ENCODE peak calls at places on chromosome 12, in six cellular contexts. V is K562, I is HepG2, W is H1, L is GM12878, H is SK-N-SH. Q is an unnamed sample.

GRCh38 chr12:25427328-25428249 is 125.5 kb downstream of the LMNTD1 start:
- DNase-seq in H (no peak), I (no peak), L (no peak), W (no peak), V (no peak), Q (no peak)

GRCh38 chr12:6216581-6216980 is 16.4 kb downstream of the CD9 start:
- DNase-seq in H (no peak), V (no peak), W (no peak), I (no peak), L (no peak), Q (no peak)

GRCh38 chr12:98355322-98355721 is 160.1 kb upstream of the TMPO start:
- DNase-seq in I (no peak), V (no peak), L (no peak), W (no peak), H (no peak), Q (no peak)

GRCh38 chr12:128069359-128069997 is 197.5 kb upstream of the TMEM132C start:
- DNase-seq in W (peak), H (peak), L (no peak), I (peak), V (peak), Q (peak)

GRCh38 chr12:67237231-67237630 is 31.9 kb upstream of the CAND1 start:
- DNase-seq in H (no peak), L (no peak), W (no peak), I (peak), V (no peak), Q (no peak)

GRCh38 chr12:124563401-124563800 is 4.0 kb downstream of the NCOR2 start:
- DNase-seq in W (no peak), I (no peak), V (no peak), L (no peak), H (no peak), Q (no peak)

GRCh38 chr12:67477682-67478265 is 170.8 kb upstream of the DYRK2 start:
- DNase-seq in I (no peak), H (no peak), L (no peak), W (no peak), V (no peak), Q (no peak)

GRCh38 chr12:114680498-114681148 is 3.4 kb downstream of the TBX3 start:
- DNase-seq in H (no peak), I (no peak), L (no peak), W (no peak), V (no peak), Q (no peak)

GRCh38 chr12:2268478-2269286 is 215.9 kb downstream of the CACNA1C start:
- DNase-seq in V (no peak), I (no peak), L (no peak), W (no peak), H (no peak), Q (no peak)

GRCh38 chr12:69987453-69988102 is 162.6 kb downstream of the MYRFL start:
- DNase-seq in V (no peak), I (peak), L (no peak), H (no peak), W (no peak), Q (peak)

GRCh38 chr12:45379261-45379660 is 163.4 kb downstream of the ANO6 start:
- DNase-seq in L (no peak), V (peak), H (no peak), I (no peak), W (no peak), Q (peak)

GRCh38 chr12:105107176-105107496 is 395 bp upstream of the WASHC4 start:
- DNase-seq in V (no peak), W (no peak), L (no peak), I (no peak), H (peak), Q (peak)

GRCh38 chr12:20404576-20405346 is 36.4 kb downstream of the PDE3A start:
- DNase-seq in I (no peak), H (peak), W (no peak), L (no peak), V (no peak), Q (no peak)

GRCh38 chr12:70719672-70720420 is 82.6 kb upstream of the PTPRB start:
- DNase-seq in H (peak), V (peak), I (peak), W (peak), L (no peak), Q (no peak)

GRCh38 chr12:63876980-63877379 is 32.5 kb downstream of the SRGAP1 start:
- DNase-seq in H (no peak), W (no peak), I (no peak), L (no peak), V (no peak), Q (no peak)

GRCh38 chr12:2856901-2857495 is at the start of gene TEX52:
- DNase-seq in H (no peak), I (peak), L (no peak), W (peak), V (no peak), Q (no peak)

GRCh38 chr12:1781770-1782169 is 38.6 kb upstream of the LRTM2 start:
- DNase-seq in L (no peak), W (no peak), V (peak), H (no peak), I (peak), Q (no peak)

GRCh38 chr12:457676-458075 is 2.1 kb upstream of the B4GALNT3 start:
- DNase-seq in V (no peak), H (no peak), W (no peak), L (no peak), I (no peak), Q (no peak)

GRCh38 chr12:108525681-108526080 is 10.6 kb downstream of the FICD start:
- DNase-seq in L (no peak), I (no peak), V (no peak), W (no peak), H (no peak), Q (no peak)

GRCh38 chr12:52010692-52011601 is 4.2 kb downstream of the TAMALIN start:
- DNase-seq in H (peak), I (peak), W (no peak), L (no peak), V (peak), Q (no peak)

GRCh38 chr12:57603758-57604453 is 718 bp upstream of the DTX3 start:
- DNase-seq in L (no peak), I (no peak), W (peak), H (no peak), V (no peak), Q (no peak)

GRCh38 chr12:50132505-50133135 is 20.6 kb downstream of the COX14 start:
- DNase-seq in I (peak), L (no peak), W (no peak), H (peak), V (peak), Q (no peak)

GRCh38 chr12:80157640-80158039 is 58.3 kb downstream of the OTOGL start:
- DNase-seq in V (no peak), H (no peak), I (no peak), W (no peak), L (no peak), Q (no peak)

GRCh38 chr12:15982471-15982870 is 71.3 kb downstream of the DERA start:
- DNase-seq in I (no peak), V (no peak), W (no peak), H (peak), L (no peak), Q (no peak)

GRCh38 chr12:108939594-108939993 is 59.7 kb downstream of the DAO start:
- DNase-seq in I (peak), H (no peak), V (peak), W (no peak), L (peak), Q (peak)

GRCh38 chr12:104866286-104866685 is 91.8 kb downstream of the SLC41A2 start:
- DNase-seq in V (no peak), L (no peak), H (no peak), I (no peak), W (no peak), Q (no peak)

GRCh38 chr12:100987552-100988277 is 193.1 kb downstream of the ANO4 start:
- DNase-seq in V (peak), W (peak), I (peak), L (peak), H (peak), Q (peak)

GRCh38 chr12:117143008-117143532 is 43.9 kb upstream of the TESC start:
- DNase-seq in W (no peak), V (no peak), I (peak), H (peak), L (no peak), Q (no peak)

GRCh38 chr12:56629459-56630179 is 507 bp downstream of the BAZ2A start:
- DNase-seq in I (no peak), W (peak), H (peak), L (no peak), V (peak), Q (no peak)

GRCh38 chr12:103505371-103506236 is 9.8 kb upstream of the C12orf42 start:
- DNase-seq in H (no peak), V (no peak), L (peak), W (no peak), I (no peak), Q (no peak)

GRCh38 chr12:45049912-45050318 is 984 bp downstream of the DBX2 start:
- DNase-seq in W (no peak), I (no peak), V (no peak), L (no peak), H (no peak), Q (no peak)

GRCh38 chr12:46303039-46303666 is 34.3 kb upstream of the SLC38A1 start:
- DNase-seq in L (peak), W (no peak), H (peak), V (peak), I (peak), Q (peak)

GRCh38 chr12:113373966-113374365 is 15.6 kb downstream of the PLBD2 start:
- DNase-seq in L (no peak), I (no peak), W (no peak), V (no peak), H (no peak), Q (no peak)

GRCh38 chr12:461425-461824 is 1.7 kb downstream of the B4GALNT3 start:
- DNase-seq in I (peak), L (no peak), H (no peak), W (no peak), V (no peak), Q (no peak)

GRCh38 chr12:31922341-31923062 is 36.7 kb upstream of the RESF1 start:
- DNase-seq in V (no peak), I (peak), W (no peak), L (no peak), H (no peak), Q (peak)

GRCh38 chr12:46518184-46518583 is 145.6 kb upstream of the SLC38A2 start:
- DNase-seq in L (no peak), H (no peak), W (no peak), I (no peak), V (no peak), Q (no peak)

GRCh38 chr12:6430124-6430989 is 14.4 kb upstream of the CD27 start:
- DNase-seq in I (peak), V (peak), H (no peak), W (no peak), L (no peak), Q (peak)

GRCh38 chr12:52612431-52613290 is 5.7 kb downstream of the KRT73 start:
- DNase-seq in I (no peak), L (no peak), V (no peak), H (no peak), W (no peak), Q (no peak)

GRCh38 chr12:116465892-116466291 is 93.3 kb upstream of the MAP1LC3B2 start:
- DNase-seq in L (no peak), H (no peak), I (no peak), V (peak), W (no peak), Q (no peak)

GRCh38 chr12:59626382-59626781 is 30.6 kb downstream of the SLC16A7 start:
- DNase-seq in I (no peak), W (no peak), H (no peak), L (no peak), V (no peak), Q (no peak)
- TF ChIP-seq JUND in I (no peak), W (no peak), H (no peak), L (no peak), V (no peak), Q (no peak)

GRCh38 chr12:47896633-47897032 is 8.2 kb downstream of the VDR start:
- DNase-seq in L (no peak), W (no peak), H (no peak), V (no peak), I (no peak), Q (no peak)
- H3K4me2 ChIP-seq in L (no peak), W (no peak), H (no peak), V (no peak), I (no peak), Q (no peak)

GRCh38 chr12:94640134-94640928 is 10.0 kb downstream of the TMCC3 start:
- DNase-seq in I (no peak), H (no peak), L (peak), V (no peak), W (no peak), Q (no peak)
- TF ChIP-seq JUND in I (no peak), H (no peak), L (peak), V (no peak), W (no peak), Q (no peak)

GRCh38 chr12:27667540-27667939 is 28.7 kb upstream of the REP15 start:
- DNase-seq in L (no peak), I (no peak), H (no peak), V (peak), W (no peak), Q (no peak)

GRCh38 chr12:27674989-27675388 is 21.3 kb upstream of the REP15 start:
- DNase-seq in L (no peak), W (no peak), V (no peak), I (no peak), H (no peak), Q (no peak)

GRCh38 chr12:27673285-27673684 is 23.0 kb upstream of the REP15 start:
- DNase-seq in H (no peak), V (no peak), W (no peak), I (no peak), L (no peak), Q (no peak)

GRCh38 chr12:27672654-27673053 is 23.6 kb upstream of the REP15 start:
- DNase-seq in I (no peak), H (no peak), V (no peak), W (no peak), L (no peak), Q (no peak)

DNA sequence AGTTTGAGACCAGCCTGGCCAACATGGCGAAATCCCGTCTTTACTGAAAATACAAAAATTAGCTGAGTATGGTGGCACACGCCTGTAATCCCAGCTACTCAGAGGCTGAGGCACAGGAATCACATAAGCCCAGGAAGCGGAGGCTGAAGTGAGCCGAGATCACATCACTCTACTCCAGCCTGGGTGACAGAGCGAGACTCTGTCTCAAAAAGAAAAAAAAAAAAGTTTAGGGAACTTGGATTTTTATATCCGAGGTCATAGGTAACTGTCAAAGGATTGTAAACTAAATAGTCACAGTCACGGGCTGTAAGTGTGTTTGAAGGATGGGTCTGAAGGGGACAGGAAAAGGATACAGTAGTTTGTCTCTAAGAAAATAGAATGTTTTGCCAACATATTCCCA is 24.4 kb upstream of the REP15 start:
- DNase-seq in V (no peak), L (no peak), W (no peak), H (no peak), I (no peak), Q (no peak)
- H3K4me2 ChIP-seq in V (no peak), L (no peak), W (no peak), H (no peak), I (no peak), Q (no peak)

GRCh38 chr12:131828671-131829350 is 618 bp downstream of the MMP17 start:
- DNase-seq in W (no peak), V (no peak), L (no peak), H (peak), I (no peak), Q (no peak)

GRCh38 chr12:131830335-131831020 is 2.3 kb downstream of the MMP17 start:
- DNase-seq in H (peak), L (no peak), I (peak), W (peak), V (peak), Q (peak)

GRCh38 chr12:131829795-131830334 is 1.7 kb downstream of the MMP17 start:
- DNase-seq in W (no peak), L (no peak), I (no peak), H (peak), V (no peak), Q (no peak)

GRCh38 chr12:131827961-131828534 is at the start of gene MMP17:
- DNase-seq in V (peak), L (no peak), H (peak), I (no peak), W (peak), Q (no peak)

DNA sequence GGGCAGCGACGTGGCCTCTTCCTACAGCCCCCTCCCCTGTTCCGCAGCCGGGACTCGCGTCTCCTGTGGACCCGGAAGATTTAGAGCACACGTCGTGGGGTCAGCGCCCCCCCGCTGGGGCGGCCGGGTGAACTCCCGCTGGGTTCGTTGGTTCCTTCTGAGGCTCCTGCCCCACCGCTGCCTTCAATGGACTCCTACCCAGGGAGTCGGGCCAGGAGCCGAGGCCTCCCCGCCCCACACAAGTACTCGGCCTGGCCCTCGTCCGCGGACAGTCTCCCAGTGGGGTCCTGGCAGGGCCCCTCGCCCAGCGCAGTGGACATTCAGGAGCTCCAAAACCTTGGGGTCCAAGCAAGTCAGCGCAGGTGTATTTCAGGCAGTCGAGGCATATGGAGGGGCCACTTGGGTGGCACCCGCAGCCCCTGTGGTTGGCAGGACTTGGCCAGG is 1.2 kb downstream of the MMP17 start:
- DNase-seq in V (peak), I (no peak), W (no peak), L (no peak), H (peak), Q (no peak)
- TF ChIP-seq JUND in V (no peak), I (no peak), W (no peak), L (no peak), H (no peak), Q (no peak)

GRCh38 chr12:26798669-26799068 is 34.3 kb downstream of the ITPR2 start:
- DNase-seq in I (no peak), L (no peak), H (no peak), W (no peak), V (no peak), Q (no peak)
- H3K4me2 ChIP-seq in I (no peak), L (no peak), H (no peak), W (no peak), V (no peak), Q (no peak)